ENCODE peak calls at places on chromosomes 11 and 22, in seven cellular contexts. One of them, this sample, is unnamed.

GRCh38 chr11:27754035-27755017 is 54.1 kb upstream of the BDNF start:
- DNase-seq in kidney: no peak
- DNase-seq in activated B cell treated with CpG ODN at 0.5 μM for 24 hours: no peak
- DNase-seq in lung: no peak
- DNase-seq in mammary epithelial cell: no peak
- DNase-seq in AG04450: peak; percentile 1
- DNase-seq in PC-9: no peak
- DNase-seq in this sample: no peak

GRCh38 chr11:9002920-9003572 is 755 bp downstream of the NRIP3 start:
- DNase-seq in activated B cell treated with CpG ODN at 0.5 μM for 24 hours: no peak
- DNase-seq in mammary epithelial cell: no peak
- DNase-seq in lung: no peak
- DNase-seq in PC-9: no peak
- DNase-seq in kidney: no peak
- DNase-seq in AG04450: no peak
- DNase-seq in this sample: no peak

GRCh38 chr11:64285885-64286800 is 495 bp downstream of the GPR137 start:
- DNase-seq in activated B cell treated with CpG ODN at 0.5 μM for 24 hours: no peak
- DNase-seq in lung: no peak
- DNase-seq in kidney: peak; percentile 79
- DNase-seq in mammary epithelial cell: no peak
- DNase-seq in PC-9: peak; percentile 59
- DNase-seq in AG04450: no peak
- DNase-seq in this sample: no peak

GRCh38 chr11:107898270-107898669 is 30.0 kb upstream of the RAB39A start:
- DNase-seq in kidney: no peak
- DNase-seq in mammary epithelial cell: peak; percentile 35
- DNase-seq in PC-9: no peak
- DNase-seq in lung: no peak
- DNase-seq in AG04450: peak; percentile 20
- DNase-seq in activated B cell treated with CpG ODN at 0.5 μM for 24 hours: no peak
- DNase-seq in this sample: no peak

GRCh38 chr11:126601136-126601535 is 245.7 kb downstream of the ST3GAL4 start:
- DNase-seq in PC-9: no peak
- DNase-seq in lung: no peak
- DNase-seq in AG04450: no peak
- DNase-seq in activated B cell treated with CpG ODN at 0.5 μM for 24 hours: no peak
- DNase-seq in kidney: no peak
- DNase-seq in mammary epithelial cell: no peak
- DNase-seq in this sample: no peak

GRCh38 chr22:28139993-28140392 is 220.9 kb upstream of the PITPNB start:
- DNase-seq in AG04450: peak; percentile 71
- DNase-seq in PC-9: no peak
- DNase-seq in activated B cell treated with CpG ODN at 0.5 μM for 24 hours: no peak
- DNase-seq in mammary epithelial cell: peak; percentile 77
- DNase-seq in kidney: no peak
- DNase-seq in lung: no peak
- DNase-seq in this sample: no peak

GRCh38 chr22:41758231-41758630 is 42.2 kb upstream of the CCDC134 start:
- DNase-seq in activated B cell treated with CpG ODN at 0.5 μM for 24 hours: no peak
- DNase-seq in AG04450: no peak
- DNase-seq in kidney: no peak
- DNase-seq in lung: no peak
- DNase-seq in PC-9: no peak
- DNase-seq in mammary epithelial cell: no peak
- DNase-seq in this sample: no peak

GRCh38 chr11:57370251-57370650 is 10.7 kb downstream of the PRG3 start:
- DNase-seq in mammary epithelial cell: peak; percentile 78
- DNase-seq in lung: no peak
- DNase-seq in PC-9: no peak
- DNase-seq in activated B cell treated with CpG ODN at 0.5 μM for 24 hours: no peak
- DNase-seq in kidney: no peak
- DNase-seq in AG04450: no peak
- DNase-seq in this sample: no peak

GRCh38 chr11:83785942-83786341 is 499.8 kb upstream of the CCDC90B start:
- DNase-seq in mammary epithelial cell: no peak
- DNase-seq in lung: no peak
- DNase-seq in AG04450: no peak
- DNase-seq in activated B cell treated with CpG ODN at 0.5 μM for 24 hours: no peak
- DNase-seq in PC-9: no peak
- DNase-seq in kidney: no peak
- DNase-seq in this sample: no peak

GRCh38 chr22:40665312-40665711 is 14.0 kb upstream of the MCHR1 start:
- DNase-seq in mammary epithelial cell: no peak
- DNase-seq in AG04450: no peak
- DNase-seq in PC-9: no peak
- DNase-seq in lung: no peak
- DNase-seq in kidney: no peak
- DNase-seq in activated B cell treated with CpG ODN at 0.5 μM for 24 hours: no peak
- DNase-seq in this sample: no peak

GRCh38 chr22:37904572-37905533 is 1.2 kb upstream of the MICALL1 start:
- DNase-seq in mammary epithelial cell: peak; percentile 97
- DNase-seq in activated B cell treated with CpG ODN at 0.5 μM for 24 hours: peak; percentile 22
- DNase-seq in AG04450: peak; percentile 95
- DNase-seq in PC-9: peak; percentile 83
- DNase-seq in lung: peak; percentile 39
- DNase-seq in kidney: peak; percentile 75
- DNase-seq in this sample: no peak

GRCh38 chr11:28606930-28607329 is 498.7 kb downstream of the METTL15 start:
- DNase-seq in mammary epithelial cell: no peak
- DNase-seq in lung: no peak
- DNase-seq in AG04450: no peak
- DNase-seq in PC-9: peak; percentile 34
- DNase-seq in kidney: peak; percentile 83
- DNase-seq in activated B cell treated with CpG ODN at 0.5 μM for 24 hours: no peak
- DNase-seq in this sample: no peak

GRCh38 chr11:93513763-93514162 is 29.4 kb downstream of the SMCO4 start:
- DNase-seq in mammary epithelial cell: no peak
- DNase-seq in lung: no peak
- DNase-seq in AG04450: no peak
- DNase-seq in kidney: no peak
- DNase-seq in PC-9: no peak
- DNase-seq in activated B cell treated with CpG ODN at 0.5 μM for 24 hours: no peak
- DNase-seq in this sample: no peak

GRCh38 chr11:86999859-87000753 is 37.6 kb upstream of the TMEM135 start:
- DNase-seq in kidney: no peak
- DNase-seq in lung: peak; percentile 36
- DNase-seq in PC-9: peak; percentile 78
- DNase-seq in activated B cell treated with CpG ODN at 0.5 μM for 24 hours: no peak
- DNase-seq in mammary epithelial cell: peak; percentile 35
- DNase-seq in AG04450: no peak
- DNase-seq in this sample: no peak

GRCh38 chr11:18330921-18331320 is 8.6 kb downstream of the GTF2H1 start:
- DNase-seq in kidney: no peak
- DNase-seq in lung: no peak
- DNase-seq in PC-9: no peak
- DNase-seq in activated B cell treated with CpG ODN at 0.5 μM for 24 hours: no peak
- DNase-seq in mammary epithelial cell: no peak
- DNase-seq in AG04450: no peak
- DNase-seq in this sample: no peak

GRCh38 chr11:93236741-93237675 is 39.2 kb upstream of the SLC36A4 start:
- DNase-seq in PC-9: no peak
- DNase-seq in kidney: no peak
- DNase-seq in lung: no peak
- DNase-seq in AG04450: no peak
- DNase-seq in mammary epithelial cell: peak; percentile 8
- DNase-seq in activated B cell treated with CpG ODN at 0.5 μM for 24 hours: no peak
- DNase-seq in this sample: no peak

GRCh38 chr11:30983143-30983542 is 386.4 kb downstream of the DCDC1 start:
- DNase-seq in lung: no peak
- DNase-seq in activated B cell treated with CpG ODN at 0.5 μM for 24 hours: no peak
- DNase-seq in mammary epithelial cell: no peak
- DNase-seq in PC-9: no peak
- DNase-seq in AG04450: no peak
- DNase-seq in kidney: no peak
- DNase-seq in this sample: no peak

GRCh38 chr11:9219572-9219971 is 45.6 kb downstream of the DENND5A start:
- DNase-seq in lung: no peak
- DNase-seq in mammary epithelial cell: peak; percentile 41
- DNase-seq in kidney: no peak
- DNase-seq in AG04450: peak; percentile 48
- DNase-seq in activated B cell treated with CpG ODN at 0.5 μM for 24 hours: no peak
- DNase-seq in PC-9: no peak
- DNase-seq in this sample: no peak

GRCh38 chr11:134272381-134273316 is 3.5 kb upstream of the GLB1L3 start:
- DNase-seq in activated B cell treated with CpG ODN at 0.5 μM for 24 hours: no peak
- DNase-seq in kidney: no peak
- DNase-seq in PC-9: no peak
- DNase-seq in lung: no peak
- DNase-seq in mammary epithelial cell: no peak
- DNase-seq in AG04450: peak; percentile 39
- DNase-seq in this sample: no peak

GRCh38 chr11:86511086-86511551 is 136.4 kb downstream of the CCDC81 start:
- DNase-seq in PC-9: no peak
- DNase-seq in mammary epithelial cell: peak; percentile 65
- DNase-seq in kidney: no peak
- DNase-seq in AG04450: no peak
- DNase-seq in lung: no peak
- DNase-seq in activated B cell treated with CpG ODN at 0.5 μM for 24 hours: no peak
- DNase-seq in this sample: no peak

GRCh38 chr22:20275836-20276235 is 7.7 kb upstream of the RTN4R start:
- DNase-seq in lung: no peak
- DNase-seq in PC-9: no peak
- DNase-seq in activated B cell treated with CpG ODN at 0.5 μM for 24 hours: no peak
- DNase-seq in kidney: no peak
- DNase-seq in AG04450: no peak
- DNase-seq in mammary epithelial cell: no peak
- DNase-seq in this sample: no peak

GRCh38 chr11:75475767-75476650 is 43.0 kb upstream of the KLHL35 start:
- DNase-seq in lung: no peak
- DNase-seq in activated B cell treated with CpG ODN at 0.5 μM for 24 hours: no peak
- DNase-seq in PC-9: peak; percentile 57
- DNase-seq in mammary epithelial cell: peak; percentile 30
- DNase-seq in kidney: peak; percentile 90
- DNase-seq in AG04450: no peak
- DNase-seq in this sample: no peak

GRCh38 chr11:1394936-1395772 is 5.4 kb downstream of the BRSK2 start:
- DNase-seq in lung: no peak
- DNase-seq in PC-9: no peak
- DNase-seq in activated B cell treated with CpG ODN at 0.5 μM for 24 hours: no peak
- DNase-seq in AG04450: no peak
- DNase-seq in kidney: peak; percentile 51
- DNase-seq in mammary epithelial cell: no peak
- DNase-seq in this sample: no peak

GRCh38 chr11:57100638-57101312 is 81.0 kb upstream of the LRRC55 start:
- DNase-seq in mammary epithelial cell: no peak
- DNase-seq in PC-9: no peak
- DNase-seq in activated B cell treated with CpG ODN at 0.5 μM for 24 hours: no peak
- DNase-seq in AG04450: no peak
- DNase-seq in kidney: no peak
- DNase-seq in lung: no peak
- DNase-seq in this sample: no peak

GRCh38 chr11:12066799-12067508 is 43.4 kb upstream of the MICAL2 start:
- DNase-seq in AG04450: no peak
- DNase-seq in PC-9: peak; percentile 41
- DNase-seq in kidney: peak; percentile 66
- DNase-seq in activated B cell treated with CpG ODN at 0.5 μM for 24 hours: no peak
- DNase-seq in lung: peak; percentile 66
- DNase-seq in mammary epithelial cell: peak; percentile 49
- DNase-seq in this sample: no peak

DNA sequence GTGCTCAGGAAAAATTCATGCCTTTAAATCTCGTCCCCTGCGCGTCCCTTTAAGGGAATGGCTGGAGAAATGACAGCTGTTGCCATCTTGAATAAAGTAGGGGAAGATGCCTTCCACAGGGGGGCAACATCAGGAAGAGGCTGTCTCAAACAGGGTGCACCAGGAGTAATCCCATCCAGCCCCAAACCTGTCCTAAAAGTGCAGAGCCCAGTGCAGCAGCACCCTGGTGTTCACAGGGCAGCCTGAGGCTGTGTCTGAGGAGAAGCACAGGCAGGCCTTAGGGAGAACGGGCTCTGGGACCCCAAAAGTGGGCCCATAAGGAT is 10.8 kb upstream of the C11orf96 start:
- DNase-seq in activated B cell treated with CpG ODN at 0.5 μM for 24 hours: no peak
- DNase-seq in AG04450: no peak
- DNase-seq in kidney: no peak
- DNase-seq in lung: no peak
- DNase-seq in mammary epithelial cell: no peak
- DNase-seq in PC-9: no peak
- DNase-seq in this sample: no peak
- TF ChIP-seq CTCF in activated B cell treated with CpG ODN at 0.5 μM for 24 hours: no peak
- TF ChIP-seq CTCF in AG04450: peak; percentile 35
- TF ChIP-seq CTCF in kidney: no peak
- TF ChIP-seq CTCF in lung: no peak
- TF ChIP-seq CTCF in mammary epithelial cell: no peak
- TF ChIP-seq CTCF in PC-9: no peak
- TF ChIP-seq CTCF in this sample: no peak

GRCh38 chr22:39174498-39175120 is 22.1 kb upstream of the CBX7 start:
- DNase-seq in kidney: peak; percentile 98
- DNase-seq in PC-9: peak; percentile 94
- DNase-seq in mammary epithelial cell: peak; percentile 43
- DNase-seq in lung: peak; percentile 63
- DNase-seq in activated B cell treated with CpG ODN at 0.5 μM for 24 hours: peak; percentile 41
- DNase-seq in AG04450: peak; percentile 71
- DNase-seq in this sample: peak; percentile 91
- TF ChIP-seq CTCF in kidney: no peak
- TF ChIP-seq CTCF in PC-9: no peak
- TF ChIP-seq CTCF in mammary epithelial cell: no peak
- TF ChIP-seq CTCF in lung: no peak
- TF ChIP-seq CTCF in activated B cell treated with CpG ODN at 0.5 μM for 24 hours: no peak
- TF ChIP-seq CTCF in AG04450: no peak
- TF ChIP-seq CTCF in this sample: no peak

GRCh38 chr22:22144858-22145257 is 99.7 kb upstream of the VPREB1 start:
- DNase-seq in AG04450: no peak
- DNase-seq in lung: no peak
- DNase-seq in activated B cell treated with CpG ODN at 0.5 μM for 24 hours: no peak
- DNase-seq in kidney: no peak
- DNase-seq in PC-9: no peak
- DNase-seq in mammary epithelial cell: no peak
- DNase-seq in this sample: no peak
- TF ChIP-seq CTCF in AG04450: peak; percentile 55
- TF ChIP-seq CTCF in lung: no peak
- TF ChIP-seq CTCF in activated B cell treated with CpG ODN at 0.5 μM for 24 hours: no peak
- TF ChIP-seq CTCF in kidney: no peak
- TF ChIP-seq CTCF in PC-9: no peak
- TF ChIP-seq CTCF in mammary epithelial cell: peak; percentile 28
- TF ChIP-seq CTCF in this sample: peak; percentile 33

GRCh38 chr11:114399490-114399889 is 821 bp downstream of the C11orf71 start:
- DNase-seq in AG04450: no peak
- DNase-seq in activated B cell treated with CpG ODN at 0.5 μM for 24 hours: no peak
- DNase-seq in kidney: no peak
- DNase-seq in mammary epithelial cell: no peak
- DNase-seq in lung: no peak
- DNase-seq in PC-9: no peak
- DNase-seq in this sample: no peak

GRCh38 chr11:114398303-114398920 is 1.9 kb downstream of the C11orf71 start:
- DNase-seq in activated B cell treated with CpG ODN at 0.5 μM for 24 hours: no peak
- DNase-seq in AG04450: no peak
- DNase-seq in kidney: no peak
- DNase-seq in lung: no peak
- DNase-seq in mammary epithelial cell: no peak
- DNase-seq in PC-9: no peak
- DNase-seq in this sample: no peak

GRCh38 chr11:114400974-114401223 is 433 bp downstream of the RBM7 start:
- DNase-seq in activated B cell treated with CpG ODN at 0.5 μM for 24 hours: no peak
- DNase-seq in mammary epithelial cell: no peak
- DNase-seq in lung: no peak
- DNase-seq in AG04450: no peak
- DNase-seq in PC-9: no peak
- DNase-seq in kidney: no peak
- DNase-seq in this sample: no peak

GRCh38 chr11:114399903-114400221 is 449 bp downstream of the C11orf71 start:
- DNase-seq in PC-9: no peak
- DNase-seq in kidney: no peak
- DNase-seq in AG04450: no peak
- DNase-seq in lung: no peak
- DNase-seq in activated B cell treated with CpG ODN at 0.5 μM for 24 hours: no peak
- DNase-seq in mammary epithelial cell: no peak
- DNase-seq in this sample: peak; percentile 39

GRCh38 chr11:114400222-114400973 is at the start of the genes C11orf71 and RBM7:
- DNase-seq in AG04450: peak; percentile 99
- DNase-seq in activated B cell treated with CpG ODN at 0.5 μM for 24 hours: peak; percentile 93
- DNase-seq in lung: peak; percentile 98
- DNase-seq in kidney: peak; percentile 100
- DNase-seq in PC-9: peak; percentile 95
- DNase-seq in mammary epithelial cell: peak; percentile 99
- DNase-seq in this sample: peak; percentile 91
- TF ChIP-seq CTCF in AG04450: peak; percentile 1
- TF ChIP-seq CTCF in activated B cell treated with CpG ODN at 0.5 μM for 24 hours: no peak
- TF ChIP-seq CTCF in lung: no peak
- TF ChIP-seq CTCF in kidney: no peak
- TF ChIP-seq CTCF in PC-9: peak; percentile 19
- TF ChIP-seq CTCF in mammary epithelial cell: peak; percentile 9
- TF ChIP-seq CTCF in this sample: no peak